ENCODE peak calls at places on chromosome 9, in four cellular contexts. E is stimulated activated CD4-positive, alpha-beta T cell treated with anti-CD3 and anti-CD28 coated beads, Interleukin-1b, Interleukin-23, amount 100 ng/mL, for 1 hour; V is heart right ventricle; U is left lobe of liver. F is an unnamed sample.

GRCh38 chr9:112112941-112113399 is 62.1 kb downstream of the SUSD1 start:
- DNase-seq in E (no peak), V (no peak), U (peak; percentile 64), F (no peak)

GRCh38 chr9:128293091-128293490 is 17.0 kb downstream of the SWI5 start:
- DNase-seq in E (no peak), V (no peak), U (no peak), F (no peak)

GRCh38 chr9:134642385-134643181 is 980 bp downstream of the COL5A1 start:
- DNase-seq in E (no peak), V (peak; percentile 58), U (no peak), F (no peak)

GRCh38 chr9:38700695-38701094 is 19.2 kb downstream of the FAM240B start:
- DNase-seq in E (no peak), V (no peak), U (no peak), F (no peak)

GRCh38 chr9:99199938-99200539 is 21.7 kb downstream of the ALG2 start:
- DNase-seq in E (no peak), V (no peak), U (no peak), F (no peak)

GRCh38 chr9:136052991-136053756 is 41.9 kb downstream of the NACC2 start:
- DNase-seq in E (no peak), V (no peak), U (no peak), F (no peak)

GRCh38 chr9:91905958-91906585 is 44.0 kb downstream of the ROR2 start:
- DNase-seq in E (no peak), V (peak; percentile 8), U (no peak), F (no peak)

GRCh38 chr9:126327750-126328120 is 1.1 kb downstream of the MVB12B start:
- DNase-seq in E (no peak), V (no peak), U (no peak), F (no peak)

GRCh38 chr9:114003756-114004155 is 74.3 kb downstream of the AMBP start:
- DNase-seq in E (no peak), V (peak; percentile 3), U (no peak), F (no peak)

GRCh38 chr9:5326893-5327548 is 12.7 kb downstream of the RLN1 start:
- DNase-seq in E (no peak), V (no peak), U (no peak), F (no peak)

GRCh38 chr9:10062629-10063395 is 550.0 kb downstream of the PTPRD start:
- DNase-seq in E (no peak), V (no peak), U (no peak), F (no peak)

GRCh38 chr9:126935630-126936029 is 21.0 kb downstream of the RALGPS1 start:
- DNase-seq in E (no peak), V (no peak), U (no peak), F (no peak)

GRCh38 chr9:132214027-132214622 is 52.3 kb downstream of the NTNG2 start:
- DNase-seq in E (no peak), V (peak; percentile 91), U (no peak), F (no peak)

GRCh38 chr9:135989722-135990467 is 28.7 kb upstream of the UBAC1 start:
- DNase-seq in E (no peak), V (no peak), U (no peak), F (no peak)

GRCh38 chr9:16001856-16002255 is 449.0 kb downstream of the CCDC171 start:
- DNase-seq in E (no peak), V (no peak), U (no peak), F (no peak)

GRCh38 chr9:77016526-77017504 is 2.6 kb upstream of the FOXB2 start:
- DNase-seq in E (no peak), V (no peak), U (no peak), F (no peak)

GRCh38 chr9:18910435-18910834 is 122.6 kb downstream of the SAXO1 start:
- DNase-seq in E (no peak), V (no peak), U (no peak), F (no peak)

GRCh38 chr9:133460405-133461175 is 812 bp downstream of the CACFD1 start:
- DNase-seq in E (no peak), V (peak; percentile 59), U (peak; percentile 95), F (no peak)

GRCh38 chr9:119224431-119224830 is 144.8 kb downstream of the BRINP1 start:
- DNase-seq in E (no peak), V (no peak), U (no peak), F (no peak)

GRCh38 chr9:77236693-77237092 is 59.4 kb downstream of the VPS13A start:
- DNase-seq in E (no peak), V (no peak), U (no peak), F (no peak)

GRCh38 chr9:93028448-93029006 is 30.0 kb upstream of the SUSD3 start:
- DNase-seq in E (no peak), V (no peak), U (no peak), F (no peak)

GRCh38 chr9:13992136-13992798 is 321.7 kb downstream of the NFIB start:
- DNase-seq in E (no peak), V (no peak), U (no peak), F (no peak)

GRCh38 chr9:4829956-4830355 is 37.2 kb downstream of the RCL1 start:
- DNase-seq in E (no peak), V (no peak), U (no peak), F (no peak)

GRCh38 chr9:126419475-126419874 is 92.8 kb downstream of the MVB12B start:
- DNase-seq in E (no peak), V (peak; percentile 26), U (no peak), F (no peak)

GRCh38 chr9:68705636-68706578 is 867 bp downstream of the PIP5K1B start:
- DNase-seq in E (no peak), V (peak; percentile 36), U (peak; percentile 45), F (no peak)

GRCh38 chr9:23464275-23464674 is 361.8 kb downstream of the ELAVL2 start:
- DNase-seq in E (no peak), V (no peak), U (no peak), F (no peak)

GRCh38 chr9:96061293-96061987 is 185.9 kb downstream of the ERCC6L2 start:
- DNase-seq in E (peak; percentile 16), V (peak; percentile 43), U (no peak), F (no peak)

GRCh38 chr9:129584136-129584535 is 36.8 kb downstream of the C9orf50 start:
- DNase-seq in E (no peak), V (peak; percentile 83), U (peak; percentile 73), F (peak; percentile 59)

GRCh38 chr9:109906766-109907382 is 126.9 kb downstream of the PALM2AKAP2 start:
- DNase-seq in E (no peak), V (no peak), U (no peak), F (no peak)

GRCh38 chr9:134293576-134294227 is 32.6 kb upstream of the RXRA start:
- DNase-seq in E (no peak), V (no peak), U (no peak), F (no peak)

F was measured in KG1.